ENCODE peak calls at places on chromosomes 5 and 9, in four cellular contexts. One of them, this sample, is unnamed.
A peak's percentile ranks its signal among the peaks of the same experiment; 100 is the strongest.

GRCh38 chr5:2724831-2725230 is 26.6 kb downstream of the IRX2 start:
- DNase-seq in right cardiac atrium: no peak
- DNase-seq in NCI-H1092: no peak
- DNase-seq in left ventricle myocardium inferior: no peak
- DNase-seq in this sample: no peak

GRCh38 chr5:100157066-100157465 is 378.1 kb upstream of the FAM174A start:
- DNase-seq in right cardiac atrium: no peak
- DNase-seq in NCI-H1092: no peak
- DNase-seq in left ventricle myocardium inferior: no peak
- DNase-seq in this sample: no peak

GRCh38 chr5:168472329-168472728 is 13.9 kb upstream of the RARS1 start:
- DNase-seq in right cardiac atrium: no peak
- DNase-seq in NCI-H1092: no peak
- DNase-seq in left ventricle myocardium inferior: no peak
- DNase-seq in this sample: no peak

GRCh38 chr5:10678236-10678635 is 82.8 kb downstream of the DAP start:
- DNase-seq in right cardiac atrium: no peak
- DNase-seq in NCI-H1092: no peak
- DNase-seq in left ventricle myocardium inferior: no peak
- DNase-seq in this sample: no peak

GRCh38 chr5:179553006-179553405 is 2.7 kb downstream of the RUFY1 start:
- DNase-seq in right cardiac atrium: no peak
- DNase-seq in NCI-H1092: no peak
- DNase-seq in left ventricle myocardium inferior: no peak
- DNase-seq in this sample: no peak

GRCh38 chr5:67182406-67182805 is 14.2 kb downstream of the CD180 start:
- DNase-seq in right cardiac atrium: peak; percentile 78
- DNase-seq in NCI-H1092: no peak
- DNase-seq in left ventricle myocardium inferior: peak; percentile 70
- DNase-seq in this sample: no peak

GRCh38 chr9:126517751-126518261 is 95.9 kb upstream of the LMX1B start:
- DNase-seq in right cardiac atrium: no peak
- DNase-seq in NCI-H1092: no peak
- DNase-seq in left ventricle myocardium inferior: no peak
- DNase-seq in this sample: no peak

GRCh38 chr5:141488591-141489478 is at the start of gene PCDHGC5:
- DNase-seq in right cardiac atrium: no peak
- DNase-seq in NCI-H1092: no peak
- DNase-seq in left ventricle myocardium inferior: no peak
- DNase-seq in this sample: no peak

GRCh38 chr9:127307802-127308201 is 43.2 kb downstream of the GARNL3 start:
- DNase-seq in right cardiac atrium: no peak
- DNase-seq in NCI-H1092: no peak
- DNase-seq in left ventricle myocardium inferior: peak; percentile 39
- DNase-seq in this sample: no peak